ENCODE peak calls at places on chromosomes 16 and 17, in four cellular contexts. C, Y, J and Q are unnamed samples.

GRCh38 chr16:47507701-47508100 is 46.6 kb downstream of the PHKB start:
- DNase-seq in J (no peak), C (no peak), Y (no peak), Q (no peak)

GRCh38 chr16:72554935-72555334 is 383.0 kb upstream of the PMFBP1 start:
- DNase-seq in J (no peak), Y (no peak), C (no peak), Q (no peak)

GRCh38 chr16:68297908-68298307 is 12.8 kb downstream of the SLC7A6OS start:
- DNase-seq in Y (no peak), C (no peak), J (no peak), Q (no peak)

GRCh38 chr16:1674751-1675664 is 3.1 kb upstream of the JPT2 start:
- DNase-seq in J (no peak), C (no peak), Y (no peak), Q (no peak)

GRCh38 chr17:76816590-76817135 is 51.5 kb upstream of the MGAT5B start:
- DNase-seq in J (peak), Y (no peak), C (peak), Q (peak)

GRCh38 chr17:2691069-2691871 is 20.3 kb downstream of the CLUH start:
- DNase-seq in Y (no peak), C (no peak), J (no peak), Q (no peak)

GRCh38 chr16:2032285-2033056 is 5.8 kb downstream of the NHERF2 start:
- DNase-seq in Y (no peak), C (peak), J (no peak), Q (no peak)

GRCh38 chr17:28950017-28950751 is 1.1 kb downstream of the PHF12 start:
- DNase-seq in C (peak), J (peak), Y (no peak), Q (no peak)

GRCh38 chr16:51755039-51755501 is 604.0 kb upstream of the SALL1 start:
- DNase-seq in Y (no peak), C (no peak), J (no peak), Q (peak)

GRCh38 chr16:63361032-63361624 is 1324.9 kb upstream of the CDH8 start:
- DNase-seq in Y (no peak), C (peak), J (peak), Q (peak)

GRCh38 chr16:1279081-1279944 is 23.4 kb downstream of the TPSD1 start:
- DNase-seq in Y (no peak), J (no peak), C (no peak), Q (no peak)

GRCh38 chr17:80877829-80878303 is 113.8 kb upstream of the CHMP6 start:
- DNase-seq in J (no peak), C (no peak), Y (no peak), Q (no peak)

GRCh38 chr16:53770641-53771040 is 66.7 kb downstream of the FTO start:
- DNase-seq in C (no peak), J (no peak), Y (no peak), Q (no peak)
- TF ChIP-seq TARDBP in C (no peak), J (no peak), Y (no peak), Q (no peak)

GRCh38 chr17:82948081-82948511 is 108.3 kb upstream of the ZNF750 start:
- DNase-seq in Y (no peak), J (no peak), C (no peak), Q (no peak)
- TF ChIP-seq TARDBP in Y (no peak), J (no peak), C (no peak), Q (no peak)

DNA sequence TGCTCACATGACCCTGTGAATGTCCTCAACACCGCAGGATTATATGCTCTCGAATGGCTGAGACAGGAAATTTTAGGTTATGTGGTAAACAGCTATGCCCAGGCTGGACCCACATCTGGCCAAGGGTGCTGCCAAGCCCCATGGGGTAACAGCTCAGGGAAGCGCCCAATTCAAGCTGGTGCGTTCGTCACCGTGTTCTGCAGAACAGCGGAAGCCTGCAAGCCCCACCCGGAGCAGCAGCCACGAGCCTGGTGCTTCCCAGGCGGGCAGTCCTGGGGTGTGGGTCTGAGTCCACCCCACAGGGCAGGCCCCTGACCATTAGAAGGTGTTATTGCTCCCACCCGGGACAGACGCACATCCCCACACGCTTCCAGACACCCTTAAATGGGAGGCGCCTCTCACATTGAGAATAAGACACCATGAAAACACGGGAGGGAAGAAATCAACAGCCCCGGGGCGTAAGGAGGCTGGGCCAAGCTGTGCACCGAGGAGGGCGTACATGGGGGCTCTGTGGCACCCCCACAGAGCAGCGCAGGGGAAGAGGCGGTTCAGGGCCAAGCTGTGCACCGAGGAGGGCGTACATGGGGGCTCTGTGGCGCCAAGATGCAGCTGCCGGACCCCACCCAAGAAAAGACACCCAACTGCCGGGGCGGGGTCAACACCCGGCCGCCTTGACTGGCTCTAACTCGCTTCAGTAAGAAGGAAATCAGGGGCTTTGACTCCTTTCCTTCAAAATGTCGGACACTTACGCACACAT is 2.9 kb upstream of the CYBA start:
- DNase-seq in Y (no peak), J (no peak), C (no peak), Q (no peak)
- TF ChIP-seq TARDBP in Y (no peak), J (no peak), C (no peak), Q (no peak)

DNA sequence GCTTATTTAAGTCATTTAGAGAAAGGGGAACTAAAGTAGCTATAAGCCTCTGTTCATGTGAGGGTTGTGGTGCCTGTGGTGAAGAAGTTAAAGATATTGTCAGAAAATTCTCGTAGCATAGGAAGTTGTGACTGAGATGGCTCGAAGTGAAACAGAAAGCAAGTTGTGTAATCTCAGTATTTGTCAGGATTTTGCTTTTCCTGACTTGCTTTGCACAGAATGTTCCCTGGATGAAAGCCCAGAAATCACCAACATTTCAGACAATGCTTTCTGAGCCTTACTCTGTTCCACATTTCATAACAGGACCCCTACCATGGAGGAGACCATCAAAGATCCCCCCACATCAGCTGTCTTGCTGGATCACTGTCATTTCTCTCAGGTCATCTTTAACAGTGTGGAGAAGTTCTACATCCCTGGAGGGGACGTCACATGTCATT is 10.6 kb downstream of the CALCOCO2 start:
- DNase-seq in Y (peak), C (no peak), J (no peak), Q (no peak)
- TF ChIP-seq TARDBP in Y (no peak), C (no peak), J (no peak), Q (no peak)

GRCh38 chr16:12850186-12850585 is 46.5 kb upstream of the CPPED1 start:
- DNase-seq in C (no peak), J (no peak), Y (no peak), Q (no peak)

GRCh38 chr16:12845282-12845681 is 41.6 kb upstream of the CPPED1 start:
- DNase-seq in J (no peak), Y (no peak), C (no peak), Q (no peak)

DNA sequence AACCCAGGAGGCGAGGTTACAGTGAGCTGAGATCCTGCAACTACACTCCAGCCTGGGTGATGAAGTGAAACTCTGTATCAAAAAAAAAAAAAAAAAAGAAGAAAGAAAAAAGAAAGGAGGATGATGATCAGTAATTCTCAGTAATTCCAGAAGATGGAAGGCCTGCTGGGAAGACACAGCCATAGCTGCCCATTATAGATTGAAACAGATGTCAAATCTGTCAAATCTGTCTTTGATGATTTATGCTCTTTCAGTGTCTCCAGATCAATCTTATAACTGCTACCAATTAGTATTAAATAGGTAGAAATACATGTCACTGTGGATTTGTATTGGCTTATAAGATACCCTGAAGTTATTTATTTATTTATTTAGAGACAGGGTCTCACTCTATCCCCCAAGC is 42.9 kb upstream of the CPPED1 start:
- DNase-seq in C (no peak), Y (no peak), J (no peak), Q (no peak)
- TF ChIP-seq TARDBP in C (no peak), Y (no peak), J (no peak), Q (no peak)